ENCODE peak calls at places on chromosomes 11 and 22, in seven cellular contexts. One of them, this sample, is unnamed.

GRCh38 chr11:107179829-107180228 is 161.6 kb upstream of the GUCY1A2 start:
- DNase-seq in tibial nerve: no peak
- DNase-seq in cardiac muscle cell: no peak
- DNase-seq in stomach: no peak
- DNase-seq in cardiac fibroblast: no peak
- DNase-seq in brain microvascular endothelial cell: no peak
- DNase-seq in esophagus muscularis mucosa: no peak
- DNase-seq in this sample: no peak

GRCh38 chr11:69511358-69512015 is 30.0 kb downstream of the LINC01488 start:
- DNase-seq in esophagus muscularis mucosa: no peak
- DNase-seq in brain microvascular endothelial cell: no peak
- DNase-seq in tibial nerve: no peak
- DNase-seq in cardiac muscle cell: peak
- DNase-seq in cardiac fibroblast: peak
- DNase-seq in stomach: no peak
- DNase-seq in this sample: peak

GRCh38 chr22:33519974-33520903 is 400.0 kb downstream of the LARGE1 start:
- DNase-seq in cardiac muscle cell: no peak
- DNase-seq in esophagus muscularis mucosa: no peak
- DNase-seq in stomach: no peak
- DNase-seq in brain microvascular endothelial cell: no peak
- DNase-seq in tibial nerve: no peak
- DNase-seq in cardiac fibroblast: no peak
- DNase-seq in this sample: no peak

GRCh38 chr11:128482512-128483191 is 104.7 kb downstream of the ETS1 start:
- DNase-seq in cardiac muscle cell: peak
- DNase-seq in brain microvascular endothelial cell: peak
- DNase-seq in esophagus muscularis mucosa: no peak
- DNase-seq in cardiac fibroblast: peak
- DNase-seq in stomach: no peak
- DNase-seq in tibial nerve: peak
- DNase-seq in this sample: peak

GRCh38 chr22:49307870-49308269 is 519.8 kb downstream of the BRD1 start:
- DNase-seq in esophagus muscularis mucosa: no peak
- DNase-seq in tibial nerve: no peak
- DNase-seq in cardiac fibroblast: no peak
- DNase-seq in cardiac muscle cell: no peak
- DNase-seq in stomach: peak
- DNase-seq in brain microvascular endothelial cell: no peak
- DNase-seq in this sample: no peak

GRCh38 chr11:130729678-130730300 is 186.5 kb downstream of the SNX19 start:
- DNase-seq in esophagus muscularis mucosa: no peak
- DNase-seq in brain microvascular endothelial cell: no peak
- DNase-seq in cardiac muscle cell: no peak
- DNase-seq in stomach: no peak
- DNase-seq in tibial nerve: no peak
- DNase-seq in cardiac fibroblast: no peak
- DNase-seq in this sample: peak

GRCh38 chr11:10878408-10879214 is 20.8 kb upstream of the ZBED5 start:
- DNase-seq in cardiac fibroblast: peak
- DNase-seq in stomach: no peak
- DNase-seq in esophagus muscularis mucosa: no peak
- DNase-seq in cardiac muscle cell: peak
- DNase-seq in tibial nerve: no peak
- DNase-seq in brain microvascular endothelial cell: peak
- DNase-seq in this sample: peak

GRCh38 chr11:18754308-18754707 is 28.3 kb upstream of the IGSF22 start:
- DNase-seq in stomach: no peak
- DNase-seq in cardiac fibroblast: no peak
- DNase-seq in cardiac muscle cell: no peak
- DNase-seq in tibial nerve: no peak
- DNase-seq in esophagus muscularis mucosa: no peak
- DNase-seq in brain microvascular endothelial cell: peak
- DNase-seq in this sample: peak

GRCh38 chr22:29023172-29023796 is 38.3 kb downstream of the C22orf31 start:
- DNase-seq in tibial nerve: no peak
- DNase-seq in stomach: no peak
- DNase-seq in cardiac fibroblast: no peak
- DNase-seq in cardiac muscle cell: no peak
- DNase-seq in brain microvascular endothelial cell: no peak
- DNase-seq in esophagus muscularis mucosa: no peak
- DNase-seq in this sample: no peak

GRCh38 chr11:1437500-1437899 is 47.8 kb downstream of the BRSK2 start:
- DNase-seq in esophagus muscularis mucosa: no peak
- DNase-seq in tibial nerve: no peak
- DNase-seq in cardiac muscle cell: peak
- DNase-seq in cardiac fibroblast: peak
- DNase-seq in brain microvascular endothelial cell: peak
- DNase-seq in stomach: peak
- DNase-seq in this sample: peak

GRCh38 chr11:58567889-58568512 is 7.7 kb downstream of the LPXN start:
- DNase-seq in stomach: peak
- DNase-seq in tibial nerve: peak
- DNase-seq in cardiac muscle cell: peak
- DNase-seq in esophagus muscularis mucosa: no peak
- DNase-seq in cardiac fibroblast: peak
- DNase-seq in brain microvascular endothelial cell: peak
- DNase-seq in this sample: peak

GRCh38 chr11:17526326-17526725 is 17.9 kb downstream of the USH1C start:
- DNase-seq in stomach: no peak
- DNase-seq in esophagus muscularis mucosa: no peak
- DNase-seq in brain microvascular endothelial cell: no peak
- DNase-seq in tibial nerve: no peak
- DNase-seq in cardiac fibroblast: no peak
- DNase-seq in cardiac muscle cell: no peak
- DNase-seq in this sample: no peak

GRCh38 chr11:1238767-1239595 is 16.1 kb downstream of the MUC5B start:
- DNase-seq in esophagus muscularis mucosa: no peak
- DNase-seq in cardiac muscle cell: no peak
- DNase-seq in tibial nerve: no peak
- DNase-seq in brain microvascular endothelial cell: no peak
- DNase-seq in cardiac fibroblast: no peak
- DNase-seq in stomach: peak
- DNase-seq in this sample: no peak

GRCh38 chr11:62556102-62556871 is 9.7 kb upstream of the AHNAK start:
- DNase-seq in esophagus muscularis mucosa: peak
- DNase-seq in tibial nerve: peak
- DNase-seq in cardiac muscle cell: peak
- DNase-seq in stomach: peak
- DNase-seq in brain microvascular endothelial cell: peak
- DNase-seq in cardiac fibroblast: peak
- DNase-seq in this sample: peak

GRCh38 chr11:69419662-69420061 is 61.8 kb upstream of the LINC01488 start:
- DNase-seq in cardiac muscle cell: no peak
- DNase-seq in tibial nerve: no peak
- DNase-seq in cardiac fibroblast: no peak
- DNase-seq in esophagus muscularis mucosa: no peak
- DNase-seq in brain microvascular endothelial cell: no peak
- DNase-seq in stomach: no peak
- DNase-seq in this sample: no peak

GRCh38 chr22:26892401-26893033 is 235.1 kb downstream of the MIAT start:
- DNase-seq in tibial nerve: no peak
- DNase-seq in esophagus muscularis mucosa: peak
- DNase-seq in brain microvascular endothelial cell: no peak
- DNase-seq in cardiac muscle cell: no peak
- DNase-seq in cardiac fibroblast: no peak
- DNase-seq in stomach: peak
- DNase-seq in this sample: no peak

GRCh38 chr22:45688606-45689080 is 17.0 kb downstream of the ATXN10 start:
- DNase-seq in stomach: no peak
- DNase-seq in tibial nerve: no peak
- DNase-seq in cardiac muscle cell: peak
- DNase-seq in brain microvascular endothelial cell: peak
- DNase-seq in esophagus muscularis mucosa: no peak
- DNase-seq in cardiac fibroblast: peak
- DNase-seq in this sample: peak

GRCh38 chr11:19018901-19019300 is 41.6 kb downstream of the MRGPRX2 start:
- DNase-seq in brain microvascular endothelial cell: no peak
- DNase-seq in cardiac fibroblast: no peak
- DNase-seq in esophagus muscularis mucosa: no peak
- DNase-seq in tibial nerve: no peak
- DNase-seq in cardiac muscle cell: no peak
- DNase-seq in stomach: no peak
- DNase-seq in this sample: no peak

GRCh38 chr11:76772100-76772782 is 10.9 kb upstream of the TSKU start:
- DNase-seq in cardiac fibroblast: no peak
- DNase-seq in esophagus muscularis mucosa: no peak
- DNase-seq in stomach: no peak
- DNase-seq in brain microvascular endothelial cell: no peak
- DNase-seq in cardiac muscle cell: no peak
- DNase-seq in tibial nerve: no peak
- DNase-seq in this sample: peak

GRCh38 chr11:120212926-120213325 is 2.1 kb downstream of the OAF start:
- DNase-seq in brain microvascular endothelial cell: no peak
- DNase-seq in esophagus muscularis mucosa: no peak
- DNase-seq in cardiac fibroblast: no peak
- DNase-seq in tibial nerve: no peak
- DNase-seq in cardiac muscle cell: no peak
- DNase-seq in stomach: no peak
- DNase-seq in this sample: no peak

GRCh38 chr11:120212259-120212888 is 1.5 kb downstream of the OAF start:
- DNase-seq in esophagus muscularis mucosa: no peak
- DNase-seq in brain microvascular endothelial cell: no peak
- DNase-seq in cardiac muscle cell: no peak
- DNase-seq in tibial nerve: no peak
- DNase-seq in stomach: no peak
- DNase-seq in cardiac fibroblast: no peak
- DNase-seq in this sample: no peak

GRCh38 chr11:120209750-120210650 is 832 bp upstream of the OAF start:
- DNase-seq in cardiac muscle cell: no peak
- DNase-seq in stomach: no peak
- DNase-seq in esophagus muscularis mucosa: no peak
- DNase-seq in tibial nerve: no peak
- DNase-seq in brain microvascular endothelial cell: no peak
- DNase-seq in cardiac fibroblast: no peak
- DNase-seq in this sample: no peak

GRCh38 chr11:120211522-120212258 is 858 bp downstream of the OAF start:
- DNase-seq in tibial nerve: no peak
- DNase-seq in esophagus muscularis mucosa: no peak
- DNase-seq in cardiac fibroblast: no peak
- DNase-seq in cardiac muscle cell: no peak
- DNase-seq in stomach: no peak
- DNase-seq in brain microvascular endothelial cell: no peak
- DNase-seq in this sample: no peak

GRCh38 chr11:120210651-120211521 is at the start of gene OAF:
- DNase-seq in brain microvascular endothelial cell: peak
- DNase-seq in cardiac fibroblast: peak
- DNase-seq in stomach: peak
- DNase-seq in cardiac muscle cell: peak
- DNase-seq in tibial nerve: peak
- DNase-seq in esophagus muscularis mucosa: no peak
- DNase-seq in this sample: peak
- TF ChIP-seq CTCF in brain microvascular endothelial cell: peak
- TF ChIP-seq CTCF in cardiac fibroblast: no peak
- TF ChIP-seq CTCF in stomach: peak
- TF ChIP-seq CTCF in cardiac muscle cell: no peak
- TF ChIP-seq CTCF in tibial nerve: peak
- TF ChIP-seq CTCF in esophagus muscularis mucosa: peak
- TF ChIP-seq CTCF in this sample: no peak

DNA sequence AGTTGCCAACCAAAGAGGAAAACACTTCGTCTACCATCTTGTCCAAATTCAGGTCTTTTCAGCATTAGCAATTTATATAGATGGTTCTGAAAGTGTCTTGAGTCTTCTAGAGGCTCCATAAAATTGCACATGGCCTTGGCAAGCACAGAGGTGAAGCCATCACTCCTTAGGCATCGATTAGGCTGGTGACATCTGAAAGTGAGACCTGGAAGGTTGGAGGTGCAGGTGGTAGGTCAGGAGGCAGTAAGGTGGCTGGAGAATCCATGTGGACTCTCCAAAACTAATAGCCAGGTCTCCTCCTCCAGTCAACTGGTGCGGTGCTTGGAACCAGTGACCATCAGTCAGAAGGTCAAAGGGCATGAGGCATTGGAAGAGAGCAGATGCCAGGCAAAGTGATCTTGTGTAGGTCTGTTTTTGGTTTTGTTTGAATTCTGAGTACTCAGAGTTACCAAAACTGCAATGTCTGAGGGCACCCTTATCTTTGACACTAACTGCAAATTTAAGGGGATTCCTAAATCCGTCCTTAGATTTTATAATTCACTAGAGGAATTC is 6.6 kb upstream of the APOL2 start:
- DNase-seq in esophagus muscularis mucosa: no peak
- DNase-seq in stomach: no peak
- DNase-seq in cardiac fibroblast: no peak
- DNase-seq in brain microvascular endothelial cell: no peak
- DNase-seq in cardiac muscle cell: no peak
- DNase-seq in tibial nerve: no peak
- DNase-seq in this sample: no peak
- H3K4me3 ChIP-seq in esophagus muscularis mucosa: no peak
- H3K4me3 ChIP-seq in stomach: no peak
- H3K4me3 ChIP-seq in cardiac fibroblast: no peak
- H3K4me3 ChIP-seq in brain microvascular endothelial cell: no peak
- H3K4me3 ChIP-seq in cardiac muscle cell: no peak
- H3K4me3 ChIP-seq in tibial nerve: no peak
- H3K4me3 ChIP-seq in this sample: no peak

DNA sequence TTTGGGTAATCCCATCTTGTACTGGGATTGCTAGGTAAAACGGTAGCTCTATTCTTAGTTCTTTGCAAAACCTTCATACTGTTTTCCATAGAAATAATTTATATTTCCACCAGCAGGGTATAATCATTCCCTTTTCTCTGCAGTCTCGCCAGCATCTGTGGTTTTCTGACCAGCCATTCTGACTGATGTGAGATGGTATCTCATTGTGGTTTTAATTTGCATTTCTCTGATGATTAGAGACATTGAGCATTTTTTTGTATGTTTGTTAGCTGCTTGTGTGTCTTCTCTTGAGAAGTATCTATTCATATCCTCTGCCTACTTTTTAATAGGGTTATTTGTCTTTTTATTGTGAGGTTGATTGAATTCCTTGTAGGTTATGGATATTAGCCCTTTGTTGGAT is 220.9 kb downstream of the PGR start:
- DNase-seq in cardiac muscle cell: peak
- DNase-seq in esophagus muscularis mucosa: no peak
- DNase-seq in stomach: no peak
- DNase-seq in brain microvascular endothelial cell: peak
- DNase-seq in cardiac fibroblast: peak
- DNase-seq in tibial nerve: no peak
- DNase-seq in this sample: peak
- TF ChIP-seq CTCF in cardiac muscle cell: no peak
- TF ChIP-seq CTCF in esophagus muscularis mucosa: no peak
- TF ChIP-seq CTCF in stomach: no peak
- TF ChIP-seq CTCF in brain microvascular endothelial cell: peak
- TF ChIP-seq CTCF in cardiac fibroblast: no peak
- TF ChIP-seq CTCF in tibial nerve: no peak
- TF ChIP-seq CTCF in this sample: no peak

DNA sequence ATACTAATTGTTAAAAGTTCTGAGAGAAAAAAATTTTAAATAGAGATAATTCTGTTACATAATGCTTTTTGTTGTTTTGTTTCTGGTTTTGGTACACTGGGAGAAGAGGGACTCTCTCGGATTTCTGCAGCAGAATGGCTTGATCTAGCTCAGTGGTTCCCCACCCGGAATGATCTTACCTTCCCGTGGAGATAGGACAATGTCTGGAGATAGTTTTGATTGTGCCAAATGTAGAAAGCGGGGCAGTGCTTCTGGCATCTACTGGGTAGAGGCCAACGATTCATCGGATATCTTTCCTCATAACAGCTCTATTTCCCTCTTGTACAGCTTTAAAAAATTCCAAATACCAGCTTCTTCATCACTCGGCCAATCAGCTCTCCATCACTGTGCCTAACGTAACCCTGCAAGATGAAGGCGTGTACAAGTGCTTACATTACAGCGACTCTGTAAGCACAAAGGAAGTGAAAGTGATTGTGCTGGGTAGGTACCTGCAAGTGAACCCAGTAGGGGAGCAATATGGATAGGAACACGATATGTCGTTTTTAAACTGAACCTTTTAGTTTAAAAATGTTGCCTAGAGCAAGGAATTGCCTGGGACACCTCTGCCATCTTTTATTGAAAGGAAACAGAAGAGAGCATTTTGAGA is 13.2 kb downstream of the CRTAM start:
- DNase-seq in cardiac muscle cell: no peak
- DNase-seq in cardiac fibroblast: no peak
- DNase-seq in brain microvascular endothelial cell: no peak
- DNase-seq in esophagus muscularis mucosa: peak
- DNase-seq in tibial nerve: no peak
- DNase-seq in stomach: no peak
- DNase-seq in this sample: no peak
- H3K4me3 ChIP-seq in cardiac muscle cell: no peak
- H3K4me3 ChIP-seq in cardiac fibroblast: no peak
- H3K4me3 ChIP-seq in brain microvascular endothelial cell: no peak
- H3K4me3 ChIP-seq in esophagus muscularis mucosa: no peak
- H3K4me3 ChIP-seq in tibial nerve: no peak
- H3K4me3 ChIP-seq in stomach: no peak
- H3K4me3 ChIP-seq in this sample: no peak